ENCODE peak calls at places on chromosome 2, in four cellular contexts. J, V, G and Y are unnamed samples.

GRCh38 chr2:8445580-8445979 is 236.3 kb upstream of the ID2 start:
- DNase-seq in J (no peak), V (no peak), G (peak), Y (no peak)

GRCh38 chr2:86788881-86789686 is 1.6 kb downstream of the CD8A start:
- DNase-seq in J (peak), V (no peak), G (peak), Y (no peak)

GRCh38 chr2:237604960-237605359 is 14.4 kb upstream of the RAB17 start:
- DNase-seq in J (no peak), V (no peak), G (no peak), Y (peak)

GRCh38 chr2:150625300-150625699 is 137.8 kb upstream of the RND3 start:
- DNase-seq in J (no peak), V (no peak), G (no peak), Y (no peak)

GRCh38 chr2:178761759-178762371 is 45.4 kb downstream of the TTN start:
- DNase-seq in J (peak), V (no peak), G (peak), Y (peak)

GRCh38 chr2:207394203-207394741 is 135.5 kb upstream of the CREB1 start:
- DNase-seq in J (no peak), V (no peak), G (no peak), Y (no peak)

GRCh38 chr2:18440141-18440605 is 120.3 kb downstream of the RDH14 start:
- DNase-seq in J (no peak), V (no peak), G (no peak), Y (no peak)

GRCh38 chr2:226461981-226462380 is 337.6 kb downstream of the IRS1 start:
- DNase-seq in J (no peak), V (no peak), G (no peak), Y (no peak)

GRCh38 chr2:175560521-175561164 is 379.1 kb upstream of the ATP5MC3 start:
- DNase-seq in J (no peak), V (no peak), G (no peak), Y (no peak)

GRCh38 chr2:68292108-68292710 is 27.5 kb downstream of the CNRIP1 start:
- DNase-seq in J (peak), V (no peak), G (no peak), Y (peak)

GRCh38 chr2:162217596-162217995 is 25.6 kb downstream of the FAP start:
- DNase-seq in J (peak), V (no peak), G (no peak), Y (no peak)

GRCh38 chr2:71223767-71224333 is 3.1 kb downstream of the PAIP2B start:
- DNase-seq in J (peak), V (peak), G (peak), Y (peak)

GRCh38 chr2:30695749-30696148 is 111.5 kb downstream of the CAPN13 start:
- DNase-seq in J (no peak), V (no peak), G (no peak), Y (no peak)

GRCh38 chr2:173354601-173355131 is at the start of gene CDCA7:
- DNase-seq in J (peak), V (peak), G (peak), Y (peak)

GRCh38 chr2:121018136-121019057 is 266.6 kb downstream of the TFCP2L1 start:
- DNase-seq in J (no peak), V (no peak), G (peak), Y (no peak)

GRCh38 chr2:28346587-28346986 is 46.1 kb upstream of the FOSL2 start:
- DNase-seq in J (peak), V (no peak), G (no peak), Y (no peak)

GRCh38 chr2:24945907-24946306 is 25.8 kb downstream of the DNAJC27 start:
- DNase-seq in J (no peak), V (no peak), G (no peak), Y (no peak)

GRCh38 chr2:24955232-24955631 is 16.5 kb downstream of the DNAJC27 start:
- DNase-seq in J (no peak), V (no peak), G (no peak), Y (no peak)

GRCh38 chr2:24948506-24948905 is 23.2 kb downstream of the DNAJC27 start:
- DNase-seq in J (no peak), V (no peak), G (no peak), Y (peak)

GRCh38 chr2:24947758-24948157 is 24.0 kb downstream of the DNAJC27 start:
- DNase-seq in J (no peak), V (no peak), G (no peak), Y (no peak)

DNA sequence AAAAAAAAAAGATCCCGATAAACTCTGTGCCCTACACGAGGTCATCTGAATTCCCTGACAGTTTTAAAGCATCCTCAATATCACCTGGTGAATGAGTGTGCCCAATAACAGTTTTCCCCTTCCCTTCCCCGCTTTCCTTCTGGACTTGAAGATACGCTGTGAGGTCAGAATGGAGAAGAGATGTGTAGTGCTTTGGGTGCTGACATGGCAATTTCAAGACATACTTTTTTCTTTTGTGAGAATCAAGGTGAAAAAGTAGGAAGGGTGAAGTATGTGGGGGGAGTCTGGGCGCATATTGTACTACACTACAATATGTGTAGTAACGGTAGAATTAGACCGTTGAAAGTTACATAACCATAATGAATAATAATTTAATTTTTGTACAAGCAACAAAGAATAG is 21.7 kb downstream of the DNAJC27 start:
- DNase-seq in J (no peak), V (no peak), G (no peak), Y (no peak)
- TF ChIP-seq CTCF in J (no peak), V (no peak), G (no peak), Y (no peak)

DNA sequence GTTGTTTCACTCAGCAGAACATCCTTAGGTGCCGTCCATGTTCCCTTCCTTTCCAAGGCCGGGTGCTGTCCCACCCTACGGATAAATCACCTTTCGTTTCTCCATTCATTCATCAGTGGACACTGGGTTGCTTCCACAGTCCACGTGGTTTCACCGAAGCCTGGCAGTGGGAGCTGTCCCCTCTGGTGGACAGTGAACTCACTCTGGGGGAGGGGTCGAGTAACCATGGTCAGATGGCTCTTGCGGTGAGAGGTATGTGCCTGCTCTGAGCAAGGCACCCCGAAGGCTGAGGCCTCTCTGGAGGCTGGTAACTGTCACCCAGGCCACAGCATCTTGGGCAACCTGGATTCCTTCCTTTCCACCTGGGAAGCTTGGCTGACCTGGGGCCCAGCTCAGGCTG is 61.5 kb upstream of the TWIST2 start:
- DNase-seq in J (no peak), V (no peak), G (no peak), Y (no peak)
- TF ChIP-seq CTCF in J (no peak), V (no peak), G (no peak), Y (no peak)

DNA sequence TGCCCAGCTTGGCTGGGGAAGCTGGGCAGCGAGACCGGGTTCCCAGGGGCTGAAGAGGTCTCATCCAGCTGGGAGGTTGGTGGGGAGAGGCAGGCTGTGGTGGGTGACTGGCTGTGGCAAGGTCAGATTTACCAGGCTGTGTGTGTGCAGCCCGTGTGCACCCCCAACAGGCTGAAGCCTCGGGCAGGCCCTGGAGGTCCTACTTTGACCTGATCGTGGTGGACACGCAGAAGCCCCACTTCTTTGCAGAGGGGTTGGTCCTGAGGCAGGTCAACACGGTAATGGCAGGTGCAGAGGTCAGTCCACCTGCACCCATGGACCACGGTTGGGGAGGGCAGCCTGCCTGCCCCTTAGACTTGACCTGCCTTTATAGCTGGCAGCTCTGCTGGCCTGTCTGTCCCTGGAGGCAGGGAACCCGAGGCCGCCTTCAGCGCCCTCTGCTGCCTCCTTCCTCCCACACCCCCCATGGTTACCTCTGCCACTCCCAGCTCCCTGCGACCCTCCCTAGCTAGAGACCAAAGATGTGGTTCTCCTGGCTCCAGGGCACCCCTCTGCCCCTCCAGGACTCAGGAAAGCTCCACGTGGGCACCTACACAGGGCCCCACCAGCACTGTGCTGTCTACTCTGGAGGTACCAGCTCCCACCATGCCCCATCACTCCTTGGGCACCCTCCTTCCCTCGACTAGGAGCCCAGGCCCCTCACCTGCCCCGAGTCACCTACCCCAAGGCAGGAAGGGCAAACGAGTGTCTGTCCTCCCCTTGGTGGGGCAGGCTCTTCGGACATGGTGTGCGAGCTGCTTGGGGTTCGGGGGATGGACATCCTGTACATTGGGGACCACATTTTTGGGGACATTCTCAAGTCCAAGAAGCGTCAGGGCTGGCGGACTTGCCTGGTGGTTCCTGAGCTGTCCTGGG is 4.0 kb downstream of the NT5DC4 start:
- DNase-seq in J (no peak), V (no peak), G (no peak), Y (peak)
- TF ChIP-seq CTCF in J (peak), V (no peak), G (no peak), Y (peak)

GRCh38 chr2:200525882-200526651 is at the start of gene SGO2:
- DNase-seq in J (peak), V (peak), G (peak), Y (peak)
- TF ChIP-seq CTCF in J (peak), V (no peak), G (no peak), Y (peak)

GRCh38 chr2:172198908-172199307 is 96.2 kb upstream of the DLX2 start:
- DNase-seq in J (no peak), V (no peak), G (no peak), Y (no peak)

GRCh38 chr2:172198361-172198760 is 95.7 kb upstream of the DLX2 start:
- DNase-seq in J (no peak), V (no peak), G (no peak), Y (no peak)

GRCh38 chr2:172204309-172204708 is 101.6 kb upstream of the DLX2 start:
- DNase-seq in J (no peak), V (no peak), G (no peak), Y (no peak)

GRCh38 chr2:172196768-172197322 is 94.1 kb upstream of the DLX2 start:
- DNase-seq in J (no peak), V (no peak), G (no peak), Y (no peak)

GRCh38 chr2:172200495-172201085 is 97.9 kb upstream of the DLX2 start:
- DNase-seq in J (no peak), V (no peak), G (peak), Y (peak)
- TF ChIP-seq CTCF in J (peak), V (peak), G (peak), Y (peak)

GRCh38 chr2:129297430-129297829 is 682.0 kb upstream of the RAB6C start:
- DNase-seq in J (no peak), V (no peak), G (no peak), Y (no peak)
- TF ChIP-seq CTCF in J (no peak), V (no peak), G (no peak), Y (peak)

GRCh38 chr2:119049968-119050657 is 108.1 kb downstream of the MARCO start:
- DNase-seq in J (no peak), V (no peak), G (peak), Y (peak)
- TF ChIP-seq CTCF in J (no peak), V (no peak), G (no peak), Y (peak)

GRCh38 chr2:217717541-217717940 is 285.3 kb downstream of the TNS1 start:
- DNase-seq in J (no peak), V (no peak), G (no peak), Y (no peak)

GRCh38 chr2:217723981-217724380 is 278.8 kb downstream of the TNS1 start:
- DNase-seq in J (no peak), V (no peak), G (no peak), Y (no peak)

GRCh38 chr2:217724436-217724835 is 278.4 kb downstream of the TNS1 start:
- DNase-seq in J (no peak), V (no peak), G (no peak), Y (no peak)

GRCh38 chr2:217725409-217725808 is 277.4 kb downstream of the TNS1 start:
- DNase-seq in J (no peak), V (no peak), G (no peak), Y (no peak)

DNA sequence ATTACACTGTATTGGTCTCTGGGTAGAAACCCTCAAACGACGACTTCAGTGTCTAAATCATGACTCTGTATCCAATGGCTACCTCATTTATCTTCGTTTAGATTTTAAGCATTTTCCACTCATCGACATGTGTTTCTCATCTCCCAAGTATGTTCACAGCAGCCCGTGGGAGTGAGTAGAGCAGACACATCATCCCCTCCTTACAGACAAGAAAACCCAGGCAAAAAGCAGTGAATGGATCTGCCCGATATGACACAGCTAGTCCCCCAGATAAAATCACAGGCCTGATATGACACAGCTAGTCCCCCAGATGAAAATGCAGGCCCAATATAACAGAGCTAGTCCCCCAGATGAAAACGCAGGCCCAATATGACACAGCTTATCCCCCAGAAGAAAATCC is 279.7 kb downstream of the TNS1 start:
- DNase-seq in J (peak), V (no peak), G (no peak), Y (no peak)
- TF ChIP-seq CTCF in J (no peak), V (no peak), G (no peak), Y (no peak)

GRCh38 chr2:45441571-45441970 is 169.5 kb downstream of the SRBD1 start:
- DNase-seq in J (no peak), V (no peak), G (no peak), Y (no peak)

GRCh38 chr2:45438872-45439665 is 172.0 kb downstream of the SRBD1 start:
- DNase-seq in J (no peak), V (no peak), G (no peak), Y (no peak)

GRCh38 chr2:45443012-45443411 is 168.1 kb downstream of the SRBD1 start:
- DNase-seq in J (no peak), V (no peak), G (no peak), Y (no peak)

GRCh38 chr2:45442026-45442425 is 169.0 kb downstream of the SRBD1 start:
- DNase-seq in J (no peak), V (no peak), G (no peak), Y (no peak)

DNA sequence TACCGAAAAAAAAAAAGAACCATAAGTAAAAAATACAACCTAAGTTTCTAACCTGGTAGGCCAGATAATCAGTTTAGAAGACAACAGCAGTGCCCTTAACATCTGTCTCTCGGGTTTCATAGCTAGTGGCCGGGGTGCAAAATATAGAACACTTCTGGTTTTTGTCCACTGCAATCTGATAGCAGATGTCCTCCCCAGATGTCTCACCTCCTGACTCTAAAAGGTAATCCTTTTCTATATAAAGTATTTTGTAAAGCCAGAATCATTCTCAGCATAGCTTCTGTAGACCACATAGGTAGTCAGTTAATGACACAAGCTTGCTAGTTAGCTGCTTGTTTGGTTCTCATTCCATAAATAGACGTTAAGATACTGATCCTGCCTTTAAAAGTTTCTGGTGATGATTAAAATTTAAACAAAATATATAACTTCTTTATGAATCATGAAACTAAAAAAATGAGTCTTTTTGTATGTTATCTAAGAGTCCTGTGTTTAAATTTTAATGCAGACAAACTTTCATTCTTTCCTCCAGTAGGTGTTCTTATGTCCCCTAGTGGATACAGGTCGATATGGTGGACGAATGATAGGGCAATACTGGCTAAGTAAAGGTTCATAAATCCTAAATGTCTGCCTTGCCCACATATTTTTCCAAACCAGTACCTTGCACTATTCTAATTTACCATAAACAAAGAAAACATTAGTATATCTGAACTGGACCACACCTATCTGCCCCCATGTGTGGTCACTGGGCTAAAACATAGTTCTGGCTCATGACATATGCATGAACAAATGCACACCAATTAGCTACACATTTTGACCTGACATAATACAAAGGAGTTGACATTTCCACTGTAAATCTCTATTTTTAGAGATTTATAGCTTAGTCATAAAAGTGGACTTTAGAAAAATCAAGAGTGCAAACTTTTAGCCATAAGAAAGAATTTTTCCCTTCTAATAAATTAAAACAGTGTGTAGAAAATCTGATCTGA is 171.0 kb downstream of the SRBD1 start:
- DNase-seq in J (peak), V (no peak), G (no peak), Y (no peak)
- TF ChIP-seq CTCF in J (peak), V (no peak), G (no peak), Y (no peak)